ENCODE peak calls at places on chromosome 5, in five cellular contexts. I is DND-41, T is GM23248, R is uterus, F is lower lobe of right lung. A is an unnamed sample.

GRCh38 chr5:39427633-39428032 is 2.9 kb upstream of the DAB2 start:
- DNase-seq in I (no peak), T (no peak), R (no peak), F (no peak), A (no peak)

GRCh38 chr5:75277463-75277862 is 40.8 kb upstream of the ANKRD31 start:
- DNase-seq in I (no peak), T (no peak), R (no peak), F (no peak), A (no peak)

GRCh38 chr5:53469946-53470687 is 10.3 kb upstream of the FST start:
- DNase-seq in I (no peak), T (no peak), R (no peak), F (no peak), A (no peak)

GRCh38 chr5:172439785-172440480 is 14.4 kb downstream of the SH3PXD2B start:
- DNase-seq in I (no peak), T (no peak), R (no peak), F (peak; percentile 70), A (no peak)

GRCh38 chr5:87061046-87061445 is 206.6 kb upstream of the RASA1 start:
- DNase-seq in I (no peak), T (peak; percentile 32), R (no peak), F (no peak), A (no peak)

GRCh38 chr5:6711409-6712135 is 1.7 kb upstream of the TENT4A start:
- DNase-seq in I (no peak), T (no peak), R (no peak), F (no peak), A (peak; percentile 43)

GRCh38 chr5:135310328-135310989 is 88.6 kb downstream of the MACROH2A1 start:
- DNase-seq in I (no peak), T (peak; percentile 64), R (no peak), F (no peak), A (peak; percentile 55)

GRCh38 chr5:32331217-32331926 is 18.6 kb upstream of the MTMR12 start:
- DNase-seq in I (no peak), T (no peak), R (no peak), F (no peak), A (no peak)

GRCh38 chr5:77864997-77865396 is 88.9 kb upstream of the TBCA start:
- DNase-seq in I (no peak), T (no peak), R (no peak), F (peak; percentile 82), A (no peak)

GRCh38 chr5:151708126-151708525 is 21.4 kb upstream of the SPARC start:
- DNase-seq in I (no peak), T (no peak), R (no peak), F (no peak), A (peak; percentile 67)

GRCh38 chr5:58264276-58264675 is 195.6 kb downstream of the PLK2 start:
- DNase-seq in I (no peak), T (no peak), R (no peak), F (no peak), A (no peak)

GRCh38 chr5:126694403-126694802 is 82.5 kb upstream of the LMNB1 start:
- DNase-seq in I (no peak), T (peak; percentile 25), R (no peak), F (no peak), A (no peak)

GRCh38 chr5:7805379-7805778 is 45.6 kb downstream of the CFAP90 start:
- DNase-seq in I (no peak), T (peak; percentile 14), R (no peak), F (no peak), A (no peak)

GRCh38 chr5:169762338-169763095 is 125.4 kb downstream of the DOCK2 start:
- DNase-seq in I (no peak), T (peak; percentile 68), R (no peak), F (no peak), A (no peak)

GRCh38 chr5:179819296-179820126 is 1.2 kb upstream of the SQSTM1 start:
- DNase-seq in I (no peak), T (peak; percentile 81), R (peak; percentile 77), F (peak; percentile 83), A (peak; percentile 86)

GRCh38 chr5:119358901-119359603 is 3.2 kb downstream of the TNFAIP8 start:
- DNase-seq in I (no peak), T (no peak), R (no peak), F (no peak), A (no peak)

GRCh38 chr5:165209101-165209727 is 1703.8 kb downstream of the MAT2B start:
- DNase-seq in I (no peak), T (peak; percentile 33), R (no peak), F (no peak), A (no peak)

GRCh38 chr5:55226027-55226933 is 835 bp downstream of the MCIDAS start:
- DNase-seq in I (peak; percentile 66), T (peak; percentile 67), R (no peak), F (peak; percentile 52), A (peak; percentile 72)

GRCh38 chr5:148437249-148437648 is 53.5 kb downstream of the FBXO38 start:
- DNase-seq in I (no peak), T (peak; percentile 14), R (no peak), F (no peak), A (no peak)

GRCh38 chr5:172707285-172708182 is 63.5 kb downstream of the DUSP1 start:
- DNase-seq in I (peak; percentile 43), T (peak; percentile 88), R (no peak), F (no peak), A (peak; percentile 73)

GRCh38 chr5:81164466-81164865 is 68.7 kb upstream of the CKMT2 start:
- DNase-seq in I (no peak), T (no peak), R (no peak), F (no peak), A (no peak)

GRCh38 chr5:73119492-73120157 is 750 bp upstream of the TMEM171 start:
- DNase-seq in I (no peak), T (no peak), R (no peak), F (no peak), A (no peak)

GRCh38 chr5:73215891-73216610 is 43.1 kb downstream of the TMEM174 start:
- DNase-seq in I (no peak), T (peak; percentile 92), R (peak; percentile 53), F (peak; percentile 80), A (peak; percentile 95)

GRCh38 chr5:96661841-96662724 is at the start of gene CAST:
- DNase-seq in I (peak; percentile 62), T (peak; percentile 94), R (peak; percentile 94), F (peak; percentile 97), A (peak; percentile 95)

GRCh38 chr5:5492087-5492933 is 69.8 kb downstream of the ICE1 start:
- DNase-seq in I (peak; percentile 45), T (peak; percentile 67), R (no peak), F (no peak), A (no peak)

GRCh38 chr5:141510850-141511718 is 22.2 kb downstream of the PCDHGC5 start:
- DNase-seq in I (no peak), T (no peak), R (no peak), F (no peak), A (no peak)

GRCh38 chr5:152092580-152092979 is 167.9 kb upstream of the GLRA1 start:
- DNase-seq in I (no peak), T (peak; percentile 5), R (no peak), F (no peak), A (no peak)

GRCh38 chr5:41925555-41925946 is 470 bp downstream of the FBXO4 start:
- DNase-seq in I (peak; percentile 42), T (peak; percentile 68), R (peak; percentile 31), F (no peak), A (peak; percentile 49)

GRCh38 chr5:158514353-158514960 is 585.3 kb downstream of the EBF1 start:
- DNase-seq in I (no peak), T (peak; percentile 84), R (no peak), F (no peak), A (peak; percentile 32)

GRCh38 chr5:158514961-158515359 is 584.8 kb downstream of the EBF1 start:
- DNase-seq in I (no peak), T (peak; percentile 47), R (no peak), F (no peak), A (no peak)

GRCh38 chr5:158519433-158520025 is 580.2 kb downstream of the EBF1 start:
- DNase-seq in I (no peak), T (no peak), R (no peak), F (no peak), A (peak; percentile 59)

GRCh38 chr5:158513490-158514301 is 586.0 kb downstream of the EBF1 start:
- DNase-seq in I (no peak), T (peak; percentile 61), R (no peak), F (no peak), A (no peak)

GRCh38 chr5:158516521-158516920 is 583.2 kb downstream of the EBF1 start:
- DNase-seq in I (no peak), T (no peak), R (no peak), F (no peak), A (no peak)
- H3K4me1 ChIP-seq in I (peaks cover 31% of the 10 kb centered on the region), T (peaks cover 28% of the 10 kb centered on the region), R (no peaks in the 10 kb centered on the region), F (no peaks in the 10 kb centered on the region), A (peaks cover 19% of the 10 kb centered on the region)

GRCh38 chr5:69224520-69224919 is 10.2 kb upstream of the CDK7 start:
- DNase-seq in I (no peak), T (no peak), R (no peak), F (peak; percentile 56), A (no peak)
- H3K36me3 ChIP-seq in I (peaks cover 27% of the 10 kb centered on the region), T (peaks cover 10% of the 10 kb centered on the region), R (no peaks in the 10 kb centered on the region), F (peaks cover 50% of the 10 kb centered on the region), A (peaks cover 23% of the 10 kb centered on the region)

GRCh38 chr5:115847290-115847689 is 5.6 kb downstream of the AP3S1 start:
- DNase-seq in I (no peak), T (no peak), R (no peak), F (no peak), A (no peak)

GRCh38 chr5:115855959-115856358 is 14.2 kb downstream of the AP3S1 start:
- DNase-seq in I (no peak), T (peak; percentile 48), R (no peak), F (no peak), A (no peak)

GRCh38 chr5:115849258-115849798 is 7.6 kb downstream of the AP3S1 start:
- DNase-seq in I (no peak), T (no peak), R (no peak), F (no peak), A (no peak)

GRCh38 chr5:115854139-115854538 is 12.4 kb downstream of the AP3S1 start:
- DNase-seq in I (no peak), T (no peak), R (no peak), F (no peak), A (no peak)

DNA sequence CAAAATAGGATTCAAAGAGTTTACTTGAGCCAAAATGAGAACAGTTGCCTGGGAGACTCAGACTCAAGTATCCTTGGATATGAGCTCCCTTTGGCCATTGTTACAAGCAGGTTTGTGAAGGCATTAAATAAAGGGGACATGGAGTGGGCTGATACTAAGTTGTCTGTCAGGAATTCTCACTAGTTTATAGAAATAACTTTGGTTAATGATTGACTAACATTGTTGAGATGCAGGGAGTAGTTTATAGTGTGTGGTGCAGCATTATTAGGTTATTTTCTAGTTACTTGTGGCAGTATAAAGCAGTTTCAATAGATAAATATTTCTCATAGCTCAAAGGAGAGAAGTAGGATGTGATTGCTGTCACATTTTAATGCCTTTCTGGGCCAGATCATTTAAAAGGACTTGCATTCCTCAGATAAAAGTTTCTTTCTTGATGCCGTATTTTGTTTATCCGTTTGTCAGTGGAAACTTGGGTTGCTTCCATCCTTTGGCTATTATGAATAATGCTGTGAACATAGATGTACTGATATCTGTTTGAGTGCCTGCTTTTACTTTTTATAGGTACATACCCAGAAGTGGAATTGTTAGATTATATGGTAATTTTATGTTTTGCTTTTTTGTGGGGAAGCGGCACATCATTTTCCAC is 9.2 kb downstream of the AP3S1 start:
- DNase-seq in I (no peak), T (peak; percentile 67), R (no peak), F (no peak), A (no peak)
- H3K4me3 ChIP-seq in I (no peak overlapping the region), T (peak overlapping the region; percentile 18), R (no peak overlapping the region), F (no peak overlapping the region), A (no peak overlapping the region)

GRCh38 chr5:105952875-105953274 is 1717.9 kb downstream of the EFNA5 start:
- DNase-seq in I (no peak), T (peak; percentile 15), R (no peak), F (no peak), A (no peak)
- H3K4me1 ChIP-seq in I (no peaks in the 10 kb centered on the region), T (no peaks in the 10 kb centered on the region), R (no peaks in the 10 kb centered on the region), F (no peaks in the 10 kb centered on the region), A (peaks cover 12% of the 10 kb centered on the region)

A was measured in SJSA1.